ENCODE peak calls at places on chromosomes 2 and 18, in four cellular contexts. O is NB4, I is right lobe of liver, T is ovary. V is an unnamed sample.

GRCh38 chr2:109736177-109736827 is 57.8 kb upstream of the RGPD5 start:
- DNase-seq in T (peak; percentile 55), I (no peak), O (peak; percentile 57), V (peak; percentile 49)

GRCh38 chr18:53946561-53946960 is 277.9 kb downstream of the MBD2 start:
- DNase-seq in O (no peak), I (no peak), T (no peak), V (no peak)

GRCh38 chr2:216791303-216791702 is 68.6 kb downstream of the TNP1 start:
- DNase-seq in O (no peak), T (no peak), I (no peak), V (no peak)

GRCh38 chr2:133674433-133675331 is 106.4 kb upstream of the NCKAP5 start:
- DNase-seq in I (peak; percentile 72), T (peak; percentile 24), O (no peak), V (peak; percentile 33)

GRCh38 chr18:54828290-54828871 is at the start of gene RAB27B:
- DNase-seq in O (peak; percentile 80), T (peak; percentile 54), I (peak; percentile 78), V (peak; percentile 42)

GRCh38 chr18:32815881-32816280 is 43.1 kb upstream of the KLHL14 start:
- DNase-seq in O (no peak), T (no peak), I (no peak), V (no peak)

GRCh38 chr2:54077088-54077900 is 38.1 kb upstream of the ACYP2 start:
- DNase-seq in O (peak; percentile 50), I (no peak), T (no peak), V (no peak)

GRCh38 chr2:60472026-60472425 is 81.4 kb downstream of the BCL11A start:
- DNase-seq in T (no peak), O (no peak), I (no peak), V (no peak)

GRCh38 chr2:118016911-118017310 is 3.0 kb upstream of the CCDC93 start:
- DNase-seq in T (no peak), I (no peak), O (peak; percentile 77), V (no peak)

GRCh38 chr2:215358891-215359575 is 47.2 kb downstream of the ATIC start:
- DNase-seq in T (no peak), I (no peak), O (no peak), V (no peak)

GRCh38 chr2:6011871-6012380 is 319.7 kb downstream of the SOX11 start:
- DNase-seq in I (no peak), T (no peak), O (no peak), V (no peak)

GRCh38 chr2:211671977-211672376 is 866.6 kb downstream of the ERBB4 start:
- DNase-seq in O (no peak), T (no peak), I (no peak), V (no peak)

GRCh38 chr2:102839668-102840388 is 78.0 kb downstream of the TMEM182 start:
- DNase-seq in I (no peak), T (no peak), O (peak; percentile 59), V (no peak)

GRCh38 chr2:152558174-152559091 is 158.8 kb downstream of the PRPF40A start:
- DNase-seq in I (no peak), O (no peak), T (no peak), V (no peak)

GRCh38 chr2:129069875-129070594 is 751.4 kb upstream of the HS6ST1 start:
- DNase-seq in T (no peak), I (peak; percentile 67), O (no peak), V (no peak)

GRCh38 chr2:198316852-198317395 is 512.5 kb downstream of the PLCL1 start:
- DNase-seq in T (no peak), I (no peak), O (no peak), V (no peak)

GRCh38 chr2:24359701-24360049 is 661 bp downstream of the ITSN2 start:
- DNase-seq in T (peak; percentile 61), O (peak; percentile 40), I (peak; percentile 80), V (peak; percentile 39)

GRCh38 chr2:176650101-176650500 is 380.9 kb downstream of the MTX2 start:
- DNase-seq in T (no peak), O (no peak), I (no peak), V (no peak)

GRCh38 chr2:113228991-113229716 is 49.6 kb downstream of the PAX8 start:
- DNase-seq in T (no peak), O (no peak), I (no peak), V (no peak)

GRCh38 chr2:71223767-71224333 is 3.1 kb downstream of the PAIP2B start:
- DNase-seq in O (peak; percentile 80), I (peak; percentile 67), T (peak; percentile 47), V (peak; percentile 85)

GRCh38 chr18:52046842-52047241 is 293.2 kb upstream of the DCC start:
- DNase-seq in O (no peak), I (no peak), T (no peak), V (no peak)

GRCh38 chr2:122804494-122804893 is 1049.0 kb downstream of the TSN start:
- DNase-seq in O (no peak), T (no peak), I (no peak), V (no peak)

GRCh38 chr18:22433960-22434359 is 16.2 kb upstream of the CTAGE1 start:
- DNase-seq in O (no peak), T (no peak), I (no peak), V (no peak)

GRCh38 chr2:200382883-200383282 is 76.4 kb downstream of the SPATS2L start:
- DNase-seq in O (no peak), I (no peak), T (no peak), V (no peak)

GRCh38 chr2:122206101-122206500 is 450.6 kb downstream of the TSN start:
- DNase-seq in O (no peak), I (no peak), T (no peak), V (no peak)

GRCh38 chr2:96863575-96864342 is 5.9 kb upstream of the ANKRD39 start:
- DNase-seq in I (no peak), T (no peak), O (no peak), V (no peak)

GRCh38 chr2:232211743-232212686 is 166.5 kb upstream of the ALPP start:
- DNase-seq in I (no peak), O (peak; percentile 38), T (no peak), V (no peak)

GRCh38 chr18:78232196-78232595 is 747.4 kb upstream of the SALL3 start:
- DNase-seq in T (no peak), O (no peak), I (no peak), V (no peak)

GRCh38 chr2:23588788-23589187 is 203.8 kb downstream of the KLHL29 start:
- DNase-seq in T (no peak), O (no peak), I (no peak), V (no peak)

GRCh38 chr2:95669441-95669994 is 77.7 kb downstream of the TRIM43 start:
- DNase-seq in T (no peak), I (no peak), O (peak; percentile 39), V (no peak)

GRCh38 chr2:98026927-98027522 is 31.3 kb upstream of the TMEM131 start:
- DNase-seq in I (no peak), O (peak; percentile 84), T (no peak), V (no peak)

GRCh38 chr2:232431705-232432590 is 24.0 kb upstream of the ALPI start:
- DNase-seq in I (peak; percentile 40), T (peak; percentile 7), O (no peak), V (no peak)

GRCh38 chr2:129575880-129576279 is 403.6 kb upstream of the RAB6C start:
- DNase-seq in O (no peak), T (no peak), I (no peak), V (no peak)

GRCh38 chr2:27638023-27638637 is 9.3 kb downstream of the GPN1 start:
- DNase-seq in I (no peak), T (no peak), O (no peak), V (no peak)

GRCh38 chr2:111235616-111236015 is 114.9 kb downstream of the BCL2L11 start:
- DNase-seq in I (no peak), T (no peak), O (no peak), V (no peak)

GRCh38 chr2:38709515-38710194 is 41.5 kb downstream of the SRSF7 start:
- DNase-seq in O (no peak), T (no peak), I (no peak), V (no peak)

GRCh38 chr2:66362651-66363050 is 72.3 kb upstream of the MEIS1 start:
- DNase-seq in O (no peak), I (no peak), T (no peak), V (no peak)

GRCh38 chr18:32776525-32776924 is 3.7 kb upstream of the KLHL14 start:
- DNase-seq in O (no peak), T (no peak), I (no peak), V (no peak)

GRCh38 chr2:219418155-219418569 is at the start of gene DES:
- DNase-seq in O (no peak), T (peak; percentile 81), I (no peak), V (peak; percentile 81)
- TF ChIP-seq POLR2A in O (no peak), T (peak; percentile 20), I (no peak), V (peak; percentile 84)

DNA sequence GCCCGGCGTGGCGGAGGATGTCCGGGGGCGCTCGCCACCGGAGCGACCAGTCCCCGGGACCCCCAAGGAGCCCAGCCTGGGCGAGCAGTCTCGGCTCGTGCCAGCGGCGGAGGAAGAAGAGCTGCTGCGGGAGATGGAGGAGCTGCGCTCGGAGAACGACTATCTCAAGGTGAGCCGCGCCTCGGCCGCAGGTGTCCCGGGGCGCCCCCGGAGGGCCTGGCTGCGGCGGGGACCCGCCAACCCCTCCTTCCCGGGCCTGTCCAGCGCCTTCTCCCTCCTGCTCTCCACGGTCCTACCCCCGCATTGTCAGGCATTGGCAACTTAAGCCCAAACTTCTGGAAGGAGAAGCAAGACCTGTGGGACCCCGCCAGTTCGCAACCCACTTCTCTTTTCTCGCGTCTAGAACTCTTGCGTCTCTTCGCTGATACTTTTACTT is 1.2 kb downstream of the MTCL1 start:
- DNase-seq in T (peak; percentile 43), I (no peak), O (peak; percentile 17), V (no peak)
- TF ChIP-seq POLR2A in T (no peak), I (no peak), O (no peak), V (no peak)

DNA sequence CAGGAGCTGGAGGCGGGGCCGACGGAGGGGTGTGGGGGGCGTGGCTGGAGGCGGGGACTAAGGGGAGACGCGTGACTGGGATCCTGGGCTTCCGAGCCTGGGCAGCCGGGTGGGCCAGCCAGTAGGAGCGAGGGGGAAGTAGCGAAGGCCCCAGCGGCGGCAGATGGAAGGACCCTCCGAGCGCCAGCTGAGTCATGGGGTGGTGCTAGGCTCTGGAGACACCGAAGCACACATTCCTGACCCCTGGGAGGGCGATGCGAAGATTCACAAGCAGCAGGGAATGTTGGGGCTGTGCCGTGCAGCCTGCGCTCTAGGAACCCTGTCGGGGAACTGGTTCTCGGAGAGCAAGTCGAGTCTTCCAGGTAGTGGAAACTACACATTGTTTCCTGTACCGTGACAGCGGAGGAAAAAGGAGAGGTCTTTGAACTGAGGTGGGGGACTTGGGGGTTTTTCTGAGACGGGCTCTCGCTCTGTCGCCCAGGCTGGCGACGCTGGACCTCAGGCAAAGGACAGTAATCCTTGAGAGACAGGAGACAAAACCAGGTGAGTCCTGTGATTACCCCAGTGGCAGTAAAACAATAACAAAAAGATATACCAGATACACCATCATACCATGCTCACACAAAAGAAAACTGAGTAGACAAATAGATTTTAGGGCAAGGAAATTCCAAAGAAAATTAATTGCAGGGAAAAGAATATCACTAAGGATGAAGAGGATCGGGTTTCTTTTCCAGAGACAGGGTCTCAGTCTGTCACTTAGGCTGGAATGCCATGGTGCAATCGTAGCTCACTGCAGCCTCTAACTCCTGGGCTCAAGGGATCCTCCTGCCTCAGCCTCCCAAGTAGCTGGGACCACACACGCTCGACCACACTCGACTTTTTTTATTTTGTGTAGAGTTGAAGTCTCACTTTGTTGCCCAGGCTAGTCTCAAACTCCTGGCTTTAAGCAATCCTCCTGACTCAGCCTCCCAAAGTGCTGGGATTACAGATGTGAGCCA is 828 bp upstream of the AFG3L2 start:
- DNase-seq in O (no peak), I (no peak), T (no peak), V (no peak)
- TF ChIP-seq POLR2A in O (peak; percentile 27), I (peak; percentile 33), T (no peak), V (peak; percentile 66)

GRCh38 chr2:99403084-99403483 is 65.9 kb downstream of the EIF5B start:
- DNase-seq in O (no peak), I (no peak), T (no peak), V (no peak)
- TF ChIP-seq POLR2A in O (no peak), I (no peak), T (no peak), V (no peak)